ENCODE peak calls at places on chromosome 4, in five cellular contexts. Y, K, U, B and O are unnamed samples.

GRCh38 chr4:47531241-47531953 is 46.3 kb downstream of the ATP10D start:
- DNase-seq in K (no peak), U (peak; percentile 16), B (peak; percentile 28), Y (no peak), O (no peak)

GRCh38 chr4:88591787-88592599 is at the start of gene HERC3:
- DNase-seq in Y (peak; percentile 72), K (peak; percentile 92), U (peak; percentile 67), B (peak; percentile 96), O (peak; percentile 93)

GRCh38 chr4:8828869-8829268 is 42.8 kb downstream of the HMX1 start:
- DNase-seq in Y (no peak), U (no peak), B (no peak), K (no peak), O (no peak)

GRCh38 chr4:108043536-108043935 is 53.8 kb downstream of the HADH start:
- DNase-seq in U (no peak), K (no peak), Y (no peak), B (no peak), O (no peak)

GRCh38 chr4:121599049-121599448 is 97.7 kb downstream of the ANXA5 start:
- DNase-seq in K (no peak), Y (no peak), U (no peak), B (no peak), O (no peak)

GRCh38 chr4:8698341-8699062 is 105.9 kb downstream of the CPZ start:
- DNase-seq in K (no peak), B (no peak), U (no peak), Y (no peak), O (no peak)

GRCh38 chr4:67584496-67584895 is 26.0 kb downstream of the STAP1 start:
- DNase-seq in U (no peak), K (no peak), Y (no peak), B (no peak), O (no peak)

GRCh38 chr4:154018659-154019058 is 229.8 kb upstream of the SFRP2 start:
- DNase-seq in B (no peak), K (no peak), U (no peak), Y (no peak), O (no peak)

GRCh38 chr4:101621120-101621519 is 169.4 kb upstream of the BANK1 start:
- DNase-seq in B (no peak), Y (no peak), U (no peak), K (no peak), O (no peak)

GRCh38 chr4:128394778-128395177 is 107.2 kb upstream of the PGRMC2 start:
- DNase-seq in B (no peak), U (no peak), K (no peak), Y (no peak), O (no peak)

GRCh38 chr4:22356996-22357596 is 158.8 kb downstream of the ADGRA3 start:
- DNase-seq in K (no peak), U (no peak), Y (no peak), B (no peak), O (no peak)

GRCh38 chr4:74097161-74097560 is 1.8 kb downstream of the CXCL2 start:
- DNase-seq in Y (no peak), K (no peak), B (no peak), U (no peak), O (no peak)
- H3K27ac ChIP-seq in Y (no peak overlapping the region), K (no peak overlapping the region), B (peak overlapping the region; percentile 91), U (no peak overlapping the region), O (no peak overlapping the region)

DNA sequence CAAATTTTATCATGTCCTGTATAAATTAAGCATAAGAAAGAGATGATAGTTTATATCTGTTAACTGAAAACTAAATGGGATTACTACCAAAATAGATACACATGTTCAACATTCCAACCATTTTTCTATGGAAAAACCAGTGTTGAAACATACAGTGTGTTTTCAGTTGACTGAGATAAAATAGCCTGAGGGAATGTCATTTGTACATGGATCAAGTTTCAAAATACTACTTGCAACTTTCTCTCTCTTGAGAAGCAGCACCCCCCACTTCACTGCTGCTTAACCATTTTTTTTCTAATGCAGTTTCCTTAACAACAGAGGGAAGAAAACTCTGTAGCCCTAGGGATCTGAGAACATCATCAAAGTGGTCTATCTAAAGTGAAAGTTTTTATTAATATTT is 70.8 kb downstream of the NPNT start:
- DNase-seq in B (no peak), U (no peak), Y (no peak), K (no peak), O (no peak)
- TF ChIP-seq POLR2A in B (no peak), U (no peak), Y (no peak), K (no peak), O (no peak)

DNA sequence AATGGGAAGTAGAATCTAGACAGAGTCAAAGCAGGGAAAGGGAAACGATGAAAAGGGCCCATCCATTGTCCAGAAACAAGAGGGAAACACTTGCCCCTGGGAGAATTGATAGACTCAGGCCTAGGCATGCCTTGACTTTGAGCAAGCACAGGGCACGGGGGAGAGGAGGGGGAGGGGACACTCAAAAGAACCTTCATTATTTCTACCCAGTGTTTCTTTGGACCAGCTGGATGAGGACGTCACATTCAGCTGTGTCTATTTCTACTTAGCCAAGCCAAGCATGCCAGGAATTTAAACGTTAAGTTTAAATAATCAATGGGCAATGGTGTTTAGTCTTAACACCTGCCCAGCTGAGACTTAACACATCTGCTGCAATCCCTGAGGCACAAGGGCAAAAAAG is 50.4 kb downstream of the SCD5 start:
- DNase-seq in U (no peak), Y (no peak), K (no peak), B (no peak), O (no peak)
- H3K27ac ChIP-seq in U (peak overlapping the region; percentile 85), Y (no peak overlapping the region), K (no peak overlapping the region), B (no peak overlapping the region), O (no peak overlapping the region)

DNA sequence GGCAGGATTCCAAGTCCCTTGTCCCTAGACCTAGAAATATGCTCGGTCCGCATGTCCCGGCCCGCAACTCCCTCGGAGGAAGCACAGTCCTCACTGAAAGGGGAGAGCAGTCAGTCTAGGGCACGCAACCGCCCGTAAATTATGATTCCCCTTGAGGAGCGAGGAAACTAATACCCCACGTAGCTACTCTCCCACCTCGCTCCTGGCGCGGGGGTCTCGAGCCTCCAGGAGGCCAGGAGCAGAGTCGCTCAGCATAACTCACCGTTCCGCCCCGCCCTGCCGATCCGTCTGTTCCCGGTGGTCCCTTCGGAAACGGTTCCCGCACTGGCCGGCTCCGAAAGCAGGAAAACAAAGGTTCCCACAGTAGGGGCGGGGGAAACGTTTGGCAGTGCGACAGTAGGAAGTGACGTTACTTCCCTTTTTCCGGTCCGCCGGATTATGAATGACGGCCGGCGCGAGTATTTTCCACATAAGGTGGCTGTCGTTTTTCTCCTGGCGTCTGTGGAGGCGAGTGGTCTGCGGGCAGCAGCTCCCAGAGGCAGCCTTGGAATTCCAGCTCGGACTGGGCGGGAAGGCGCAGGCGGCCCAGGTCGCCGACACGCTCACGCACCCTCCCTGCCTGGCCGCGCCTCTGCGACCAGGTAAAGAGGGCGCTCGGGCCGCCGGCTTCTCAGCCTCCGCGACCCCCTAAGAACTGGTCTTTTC is at the start of the genes GSTCD and INTS12:
- DNase-seq in U (peak; percentile 82), Y (peak; percentile 56), B (peak; percentile 93), K (peak; percentile 91), O (peak; percentile 95)
- TF ChIP-seq POLR2A in U (peak; percentile 91), Y (no peak), B (peak; percentile 63), K (peak; percentile 69), O (no peak)

DNA sequence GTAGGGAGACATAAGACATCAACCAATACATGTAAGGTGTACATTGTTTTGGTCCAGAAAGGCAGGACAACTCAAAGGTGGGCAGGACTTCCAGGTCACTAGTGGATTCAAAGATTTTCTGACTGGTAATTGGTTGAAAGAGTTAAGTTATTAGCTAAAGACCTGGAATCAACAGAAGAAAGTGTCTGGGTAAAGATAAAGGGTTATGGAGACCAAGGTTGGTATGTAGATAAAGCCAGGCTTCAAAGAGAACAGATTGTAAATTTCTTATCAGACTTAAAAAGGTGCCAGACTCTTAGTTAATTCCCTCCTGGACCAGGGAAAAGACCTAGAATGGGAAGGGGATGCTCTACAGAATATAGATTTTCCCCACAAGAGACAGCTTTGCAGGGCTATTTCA is 28.3 kb upstream of the GAB1 start:
- DNase-seq in K (no peak), Y (no peak), U (no peak), B (no peak), O (no peak)
- H3K27ac ChIP-seq in K (no peak overlapping the region), Y (no peak overlapping the region), U (no peak overlapping the region), B (no peak overlapping the region), O (no peak overlapping the region)

GRCh38 chr4:37827802-37828321 is 1.4 kb downstream of the PGM2 start:
- DNase-seq in Y (no peak), U (no peak), K (no peak), B (no peak), O (no peak)

GRCh38 chr4:37825943-37826281 is 574 bp upstream of the PGM2 start:
- DNase-seq in B (no peak), K (no peak), U (no peak), Y (no peak), O (peak; percentile 24)

GRCh38 chr4:37827030-37827705 is 682 bp downstream of the PGM2 start:
- DNase-seq in U (no peak), K (no peak), B (no peak), Y (no peak), O (peak; percentile 17)

GRCh38 chr4:37828843-37829242 is 2.4 kb downstream of the PGM2 start:
- DNase-seq in K (no peak), Y (no peak), B (no peak), U (no peak), O (no peak)

GRCh38 chr4:37826282-37827029 is at the start of gene PGM2:
- DNase-seq in B (peak; percentile 93), K (peak; percentile 87), U (peak; percentile 61), Y (peak; percentile 45), O (peak; percentile 92)
- TF ChIP-seq POLR2A in B (peak; percentile 89), K (peak; percentile 81), U (peak; percentile 75), Y (peak; percentile 93), O (peak; percentile 58)

GRCh38 chr4:42654606-42655005 is 2.3 kb downstream of the ATP8A1 start:
- DNase-seq in K (no peak), U (peak; percentile 6), Y (no peak), B (no peak), O (no peak)

GRCh38 chr4:42656986-42657792 is at the start of gene ATP8A1:
- DNase-seq in B (peak; percentile 96), Y (peak; percentile 69), U (peak; percentile 66), K (peak; percentile 89), O (peak; percentile 95)

GRCh38 chr4:42655248-42655647 is 1.7 kb downstream of the ATP8A1 start:
- DNase-seq in K (no peak), Y (no peak), U (no peak), B (no peak), O (no peak)

GRCh38 chr4:42656736-42656985 is 244 bp downstream of the ATP8A1 start:
- DNase-seq in U (no peak), Y (peak; percentile 39), K (no peak), B (no peak), O (no peak)

DNA sequence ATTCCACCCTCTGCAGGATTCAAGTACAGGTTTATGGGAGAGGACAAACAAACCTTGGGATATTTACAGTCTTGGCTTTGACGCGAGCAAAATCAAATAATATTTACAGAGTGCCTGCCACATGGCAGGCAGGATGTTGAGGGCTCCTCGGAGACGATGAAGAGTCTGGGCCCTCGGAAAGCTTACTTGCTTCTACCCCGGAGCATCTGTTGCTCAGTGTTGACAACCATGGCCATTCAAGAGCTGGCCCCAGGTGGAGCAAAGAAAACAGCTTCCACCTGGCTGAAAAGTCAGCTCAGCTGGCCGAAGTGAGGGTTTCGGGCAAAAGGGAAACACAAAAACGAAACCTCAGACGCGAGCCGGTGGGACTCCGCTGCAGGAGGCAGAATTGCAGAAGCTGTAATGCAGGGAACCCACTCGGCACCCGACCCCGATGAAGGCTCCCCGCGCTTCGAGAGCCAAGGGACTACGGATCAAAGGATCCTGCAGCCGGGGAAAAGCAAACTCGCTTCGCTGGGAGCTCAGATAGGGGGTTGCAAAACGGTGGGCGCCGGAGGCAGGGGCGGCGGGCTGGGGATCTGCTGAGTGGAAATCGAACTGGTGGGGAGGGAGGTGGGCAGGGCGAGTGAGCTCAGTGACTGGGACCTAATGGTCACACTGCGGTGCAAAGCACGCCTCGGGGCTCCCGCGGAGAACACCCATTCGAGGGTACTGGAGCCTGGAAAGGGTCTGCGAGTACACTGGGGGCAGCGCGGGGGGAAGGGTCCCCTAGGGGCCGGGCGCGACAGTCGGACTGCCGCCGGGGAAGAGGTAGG is 777 bp downstream of the ATP8A1 start:
- DNase-seq in K (peak; percentile 22), Y (no peak), U (peak; percentile 1), B (peak; percentile 53), O (peak; percentile 52)
- H3K27ac ChIP-seq in K (peak overlapping the region; percentile 67), Y (peak overlapping the region; percentile 71), U (peak overlapping the region; percentile 49), B (peak overlapping the region; percentile 96), O (peak overlapping the region; percentile 91)